ENCODE peak calls at places on chromosomes 13 and 19, in eight cellular contexts. C is head of caudate nucleus; Q is activated naive CD4-positive, alpha-beta T cell treated with Interleukin-2 at 50 U/mL for 16 hours; W is fibroblast of the aortic adventitia; I is cardiac fibroblast; N is LNCaP clone FGC; Y is tibial artery; F is HT1080. Z is an unnamed sample.

GRCh38 chr19:12841094-12841493 is 2.8 kb downstream of the MAST1 start:
- DNase-seq in W (peak), C (peak), I (peak), N (no peak), F (no peak), Q (no peak), Y (no peak), Z (no peak)

GRCh38 chr19:49014123-49014869 is 2.6 kb downstream of the LHB start:
- DNase-seq in Q (no peak), N (no peak), C (no peak), F (no peak), Y (no peak), W (no peak), I (peak), Z (no peak)

GRCh38 chr19:31883299-31883990 is 462.0 kb upstream of the ZNF507 start:
- DNase-seq in F (no peak), Q (no peak), W (no peak), Y (no peak), N (no peak), C (no peak), I (no peak), Z (no peak)

GRCh38 chr19:30799854-30800755 is 427.9 kb downstream of the ZNF536 start:
- DNase-seq in N (no peak), Q (peak), W (peak), I (no peak), Y (no peak), C (peak), F (peak), Z (no peak)

GRCh38 chr13:110012102-110012739 is 225.8 kb upstream of the IRS2 start:
- DNase-seq in Q (no peak), F (peak), W (peak), N (no peak), I (peak), Y (no peak), C (no peak), Z (no peak)

GRCh38 chr19:38974599-38975213 is 836 bp downstream of the FBXO17 start:
- DNase-seq in Q (no peak), W (peak), F (no peak), Y (no peak), N (no peak), I (no peak), C (no peak), Z (no peak)

GRCh38 chr13:90498816-90499215 is 848.7 kb upstream of the MIR17HG start:
- DNase-seq in I (no peak), Y (no peak), C (no peak), W (no peak), Q (no peak), N (no peak), F (no peak), Z (no peak)

GRCh38 chr13:58397596-58398387 is 766.2 kb downstream of the PCDH17 start:
- DNase-seq in C (no peak), F (no peak), I (no peak), Q (no peak), Y (no peak), W (no peak), N (no peak), Z (peak)

GRCh38 chr13:87444135-87444534 is 227.0 kb upstream of the SLITRK5 start:
- DNase-seq in N (no peak), Q (no peak), C (no peak), Y (no peak), W (no peak), F (no peak), I (no peak), Z (no peak)

GRCh38 chr19:35657904-35658700 is 8.2 kb upstream of the UPK1A start:
- DNase-seq in W (no peak), Y (no peak), I (no peak), F (peak), N (no peak), C (no peak), Q (no peak), Z (no peak)

GRCh38 chr19:23867895-23868294 is 46.8 kb upstream of the ZNF726 start:
- DNase-seq in I (peak), W (no peak), Q (no peak), N (peak), Y (no peak), F (peak), C (no peak), Z (no peak)

GRCh38 chr19:590396-590745 is 690 bp downstream of the HCN2 start:
- DNase-seq in Y (no peak), F (no peak), W (peak), I (peak), Q (peak), C (no peak), N (no peak), Z (no peak)

GRCh38 chr13:73870970-73871935 is 263.0 kb downstream of the KLF12 start:
- DNase-seq in F (peak), I (peak), C (no peak), N (no peak), W (peak), Q (peak), Y (no peak), Z (peak)

GRCh38 chr19:3423183-3423829 is 56.9 kb downstream of the NFIC start:
- DNase-seq in N (no peak), Y (no peak), W (peak), I (no peak), Q (no peak), F (no peak), C (no peak), Z (no peak)

GRCh38 chr13:98960331-98961203 is 17.3 kb downstream of the DOCK9 start:
- DNase-seq in W (no peak), F (no peak), Q (no peak), Y (no peak), C (no peak), N (no peak), I (no peak), Z (no peak)

GRCh38 chr19:45011959-45012358 is 10.7 kb downstream of the RELB start:
- DNase-seq in F (no peak), N (no peak), C (no peak), Q (no peak), W (no peak), Y (no peak), I (no peak), Z (peak)

GRCh38 chr13:45621950-45622349 is 6.4 kb upstream of the ERICH6B start:
- DNase-seq in F (no peak), W (no peak), C (no peak), Q (no peak), I (no peak), N (no peak), Y (no peak), Z (no peak)

GRCh38 chr13:45219123-45219891 is 18.5 kb upstream of the KCTD4 start:
- DNase-seq in I (no peak), N (no peak), Y (no peak), W (no peak), F (no peak), Q (no peak), C (no peak), Z (no peak)

GRCh38 chr19:8615813-8616596 is 5.5 kb upstream of the ADAMTS10 start:
- DNase-seq in I (peak), Y (peak), W (peak), C (peak), F (peak), N (no peak), Q (peak), Z (no peak)

GRCh38 chr13:21557995-21558394 is 46.0 kb downstream of the MICU2 start:
- DNase-seq in I (peak), C (no peak), W (no peak), F (peak), Q (no peak), N (no peak), Y (no peak), Z (no peak)

GRCh38 chr13:33249066-33249465 is 36.5 kb downstream of the STARD13 start:
- DNase-seq in Q (no peak), Y (no peak), F (peak), W (peak), N (no peak), I (peak), C (no peak), Z (no peak)

GRCh38 chr19:6501740-6502648 is at the start of gene TUBB4A:
- DNase-seq in N (no peak), C (peak), Q (peak), F (no peak), I (no peak), W (no peak), Y (no peak), Z (no peak)

GRCh38 chr13:48194392-48194754 is 38.6 kb upstream of the ITM2B start:
- DNase-seq in C (no peak), F (no peak), N (no peak), Y (no peak), I (peak), Q (no peak), W (peak), Z (no peak)

GRCh38 chr19:12611361-12611699 is 610 bp downstream of the ZNF791 start:
- DNase-seq in F (peak), N (peak), Q (no peak), C (peak), Y (peak), W (peak), I (peak), Z (peak)

GRCh38 chr19:55590621-55591020 is 8.7 kb downstream of the FIZ1 start:
- DNase-seq in F (no peak), I (no peak), N (no peak), C (no peak), Y (no peak), W (no peak), Q (peak), Z (no peak)

GRCh38 chr13:83732755-83733154 is 149.5 kb downstream of the SLITRK1 start:
- DNase-seq in C (no peak), Q (no peak), W (no peak), N (no peak), I (no peak), Y (no peak), F (no peak), Z (no peak)

GRCh38 chr19:19507354-19507753 is 8.0 kb downstream of the TSSK6 start:
- DNase-seq in C (no peak), N (no peak), F (no peak), Q (no peak), Y (no peak), I (no peak), W (no peak), Z (peak)

GRCh38 chr19:12872941-12873890 is 8.0 kb downstream of the DNASE2 start:
- DNase-seq in Q (peak), F (peak), I (peak), C (peak), Y (peak), W (peak), N (peak), Z (no peak)

GRCh38 chr13:101346942-101347728 is 69.2 kb downstream of the NALCN start:
- DNase-seq in I (peak), N (no peak), C (no peak), W (peak), Y (no peak), Q (no peak), F (peak), Z (no peak)

GRCh38 chr13:46866150-46866549 is 30.7 kb downstream of the HTR2A start:
- DNase-seq in Y (no peak), W (peak), I (peak), N (no peak), Q (no peak), C (no peak), F (peak), Z (no peak)